ENCODE peak calls at places on chromosomes 16 and 17, in four cellular contexts. One of them, this sample, is unnamed.

GRCh38 chr16:65069766-65070165 is 52.1 kb downstream of the CDH11 start:
- DNase-seq in breast epithelium: no peak
- DNase-seq in prostate gland: no peak
- DNase-seq in heart left ventricle: no peak
- DNase-seq in this sample: no peak

GRCh38 chr16:73878616-73879015 is 418.0 kb upstream of the PSMD7 start:
- DNase-seq in breast epithelium: no peak
- DNase-seq in prostate gland: peak; percentile 10
- DNase-seq in heart left ventricle: no peak
- DNase-seq in this sample: peak; percentile 4

GRCh38 chr16:60717808-60718207 is 1318.4 kb downstream of the CDH8 start:
- DNase-seq in breast epithelium: no peak
- DNase-seq in prostate gland: no peak
- DNase-seq in heart left ventricle: no peak
- DNase-seq in this sample: no peak

GRCh38 chr16:31052131-31052530 is 18.8 kb downstream of the STX4 start:
- DNase-seq in breast epithelium: no peak
- DNase-seq in prostate gland: no peak
- DNase-seq in heart left ventricle: no peak
- DNase-seq in this sample: no peak

GRCh38 chr16:80084614-80085013 is 456.2 kb upstream of the DYNLRB2 start:
- DNase-seq in breast epithelium: no peak
- DNase-seq in prostate gland: peak; percentile 58
- DNase-seq in heart left ventricle: peak; percentile 40
- DNase-seq in this sample: peak; percentile 56

GRCh38 chr16:12546918-12547607 is 256.6 kb downstream of the CPPED1 start:
- DNase-seq in breast epithelium: no peak
- DNase-seq in prostate gland: no peak
- DNase-seq in heart left ventricle: no peak
- DNase-seq in this sample: no peak

GRCh38 chr17:75325827-75326586 is 36.8 kb upstream of the SLC25A19 start:
- DNase-seq in breast epithelium: no peak
- DNase-seq in prostate gland: no peak
- DNase-seq in heart left ventricle: peak; percentile 35
- DNase-seq in this sample: no peak

GRCh38 chr17:56737741-56738161 is 96.0 kb downstream of the C17orf67 start:
- DNase-seq in breast epithelium: peak; percentile 61
- DNase-seq in prostate gland: no peak
- DNase-seq in heart left ventricle: no peak
- DNase-seq in this sample: no peak

GRCh38 chr17:66302761-66303626 is 581 bp downstream of the PRKCA start:
- DNase-seq in breast epithelium: peak; percentile 57
- DNase-seq in prostate gland: peak; percentile 40
- DNase-seq in heart left ventricle: peak; percentile 69
- DNase-seq in this sample: peak; percentile 76

GRCh38 chr17:7997186-7997585 is 5.2 kb upstream of the GUCY2D start:
- DNase-seq in breast epithelium: peak; percentile 50
- DNase-seq in prostate gland: no peak
- DNase-seq in heart left ventricle: peak; percentile 39
- DNase-seq in this sample: no peak

GRCh38 chr17:56681561-56682266 is 88.2 kb downstream of the NOG start:
- DNase-seq in breast epithelium: no peak
- DNase-seq in prostate gland: no peak
- DNase-seq in heart left ventricle: no peak
- DNase-seq in this sample: no peak

GRCh38 chr17:2023692-2024571 is 1.2 kb downstream of the RTN4RL1 start:
- DNase-seq in breast epithelium: peak; percentile 72
- DNase-seq in prostate gland: no peak
- DNase-seq in heart left ventricle: no peak
- DNase-seq in this sample: peak; percentile 34

GRCh38 chr17:36064142-36064541 is at the start of gene CCL18:
- DNase-seq in breast epithelium: no peak
- DNase-seq in prostate gland: no peak
- DNase-seq in heart left ventricle: no peak
- DNase-seq in this sample: no peak

GRCh38 chr16:87965417-87965816 is 14.2 kb downstream of the BANP start:
- DNase-seq in breast epithelium: no peak
- DNase-seq in prostate gland: no peak
- DNase-seq in heart left ventricle: no peak
- DNase-seq in this sample: no peak

GRCh38 chr17:19683117-19683516 is 33.3 kb downstream of the SLC47A2 start:
- DNase-seq in breast epithelium: no peak
- DNase-seq in prostate gland: no peak
- DNase-seq in heart left ventricle: no peak
- DNase-seq in this sample: no peak

GRCh38 chr16:27489906-27490305 is 59.8 kb downstream of the GTF3C1 start:
- DNase-seq in breast epithelium: no peak
- DNase-seq in prostate gland: no peak
- DNase-seq in heart left ventricle: no peak
- DNase-seq in this sample: no peak

GRCh38 chr16:68724797-68725196 is 12.3 kb upstream of the CDH1 start:
- DNase-seq in breast epithelium: no peak
- DNase-seq in prostate gland: no peak
- DNase-seq in heart left ventricle: no peak
- DNase-seq in this sample: no peak

GRCh38 chr17:19897901-19898300 is 30.2 kb upstream of the ULK2 start:
- DNase-seq in breast epithelium: no peak
- DNase-seq in prostate gland: no peak
- DNase-seq in heart left ventricle: no peak
- DNase-seq in this sample: no peak

GRCh38 chr17:45338996-45339535 is 22.2 kb upstream of the MAP3K14 start:
- DNase-seq in breast epithelium: peak; percentile 42
- DNase-seq in prostate gland: no peak
- DNase-seq in heart left ventricle: no peak
- DNase-seq in this sample: no peak

GRCh38 chr16:1528921-1529537 is 4.4 kb upstream of the TMEM204 start:
- DNase-seq in breast epithelium: no peak
- DNase-seq in prostate gland: no peak
- DNase-seq in heart left ventricle: no peak
- DNase-seq in this sample: no peak

GRCh38 chr17:46780003-46780373 is 38.5 kb downstream of the WNT3 start:
- DNase-seq in breast epithelium: no peak
- DNase-seq in prostate gland: no peak
- DNase-seq in heart left ventricle: no peak
- DNase-seq in this sample: no peak

GRCh38 chr16:48526058-48526957 is 83.7 kb downstream of the N4BP1 start:
- DNase-seq in breast epithelium: no peak
- DNase-seq in prostate gland: no peak
- DNase-seq in heart left ventricle: no peak
- DNase-seq in this sample: peak; percentile 69

DNA sequence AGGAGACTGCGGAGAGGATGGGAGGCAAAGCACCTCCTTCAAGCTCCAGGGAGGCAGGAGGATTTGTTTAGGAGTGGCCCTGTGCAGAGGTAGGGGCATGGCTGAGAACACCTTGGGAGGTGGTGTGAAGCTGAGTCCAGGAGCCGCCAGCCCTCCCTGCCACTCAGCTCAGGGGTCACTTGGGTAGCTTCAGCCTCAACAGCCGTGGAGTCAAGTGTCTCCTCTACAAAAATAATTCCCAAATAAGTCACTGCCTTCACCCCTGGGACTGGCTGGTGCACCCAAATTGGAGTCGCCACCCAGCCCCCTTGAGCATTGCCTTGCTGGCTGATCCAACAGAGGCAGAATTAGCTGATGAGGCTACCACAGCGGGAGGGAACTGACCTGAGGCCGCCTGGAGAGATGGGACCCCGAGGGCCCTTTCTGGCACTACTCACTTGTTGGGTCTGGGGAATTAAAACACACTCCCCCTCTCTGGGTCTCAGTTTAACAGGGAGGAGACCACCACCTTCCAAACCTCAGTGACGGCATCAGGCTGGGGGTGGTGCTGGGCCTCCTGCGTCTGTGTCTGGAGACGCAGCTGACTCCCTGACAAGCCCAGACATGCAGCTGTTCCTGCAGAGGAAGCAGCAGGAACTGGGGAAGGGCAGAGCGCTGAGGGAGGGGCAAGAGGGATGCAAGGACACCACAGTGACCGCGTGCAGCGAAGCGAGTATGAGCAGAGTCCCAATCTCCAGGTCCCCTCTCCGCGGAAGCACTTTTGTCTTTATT is 87.9 kb upstream of the TOB1 start:
- DNase-seq in breast epithelium: no peak
- DNase-seq in prostate gland: peak; percentile 85
- DNase-seq in heart left ventricle: peak; percentile 72
- DNase-seq in this sample: peak; percentile 67
- TF ChIP-seq POLR2A in breast epithelium: no peak
- TF ChIP-seq POLR2A in prostate gland: peak; percentile 47
- TF ChIP-seq POLR2A in heart left ventricle: no peak
- TF ChIP-seq POLR2A in this sample: no peak

GRCh38 chr17:63943745-63944144 is 11.6 kb upstream of the CD79B start:
- DNase-seq in breast epithelium: no peak
- DNase-seq in prostate gland: no peak
- DNase-seq in heart left ventricle: no peak
- DNase-seq in this sample: no peak
- TF ChIP-seq CTCF in breast epithelium: no peak
- TF ChIP-seq CTCF in prostate gland: no peak
- TF ChIP-seq CTCF in heart left ventricle: no peak
- TF ChIP-seq CTCF in this sample: no peak

GRCh38 chr16:84898447-84898846 is 78.7 kb downstream of the CRISPLD2 start:
- DNase-seq in breast epithelium: no peak
- DNase-seq in prostate gland: no peak
- DNase-seq in heart left ventricle: no peak
- DNase-seq in this sample: no peak
- H3K27ac ChIP-seq in breast epithelium: no peak overlapping the region
- H3K27ac ChIP-seq in prostate gland: no peak overlapping the region
- H3K27ac ChIP-seq in heart left ventricle: no peak overlapping the region
- H3K27ac ChIP-seq in this sample: no peak overlapping the region

GRCh38 chr17:63311416-63311937 is 134.6 kb downstream of the CYB561 start:
- DNase-seq in breast epithelium: no peak
- DNase-seq in prostate gland: no peak
- DNase-seq in heart left ventricle: no peak
- DNase-seq in this sample: no peak

GRCh38 chr17:63305857-63306256 is 140.2 kb downstream of the CYB561 start:
- DNase-seq in breast epithelium: no peak
- DNase-seq in prostate gland: no peak
- DNase-seq in heart left ventricle: no peak
- DNase-seq in this sample: no peak

GRCh38 chr17:63306855-63307254 is 139.3 kb downstream of the CYB561 start:
- DNase-seq in breast epithelium: no peak
- DNase-seq in prostate gland: no peak
- DNase-seq in heart left ventricle: no peak
- DNase-seq in this sample: no peak

GRCh38 chr17:63309021-63309420 is 137.1 kb downstream of the CYB561 start:
- DNase-seq in breast epithelium: no peak
- DNase-seq in prostate gland: no peak
- DNase-seq in heart left ventricle: no peak
- DNase-seq in this sample: no peak

GRCh38 chr17:63308272-63308671 is 137.8 kb downstream of the CYB561 start:
- DNase-seq in breast epithelium: no peak
- DNase-seq in prostate gland: no peak
- DNase-seq in heart left ventricle: no peak
- DNase-seq in this sample: no peak
- TF ChIP-seq POLR2A in breast epithelium: no peak
- TF ChIP-seq POLR2A in prostate gland: no peak
- TF ChIP-seq POLR2A in heart left ventricle: no peak
- TF ChIP-seq POLR2A in this sample: no peak

GRCh38 chr17:15029469-15029868 is 235.7 kb downstream of the PMP22 start:
- DNase-seq in breast epithelium: no peak
- DNase-seq in prostate gland: no peak
- DNase-seq in heart left ventricle: no peak
- DNase-seq in this sample: no peak

GRCh38 chr17:15027853-15028252 is 237.3 kb downstream of the PMP22 start:
- DNase-seq in breast epithelium: no peak
- DNase-seq in prostate gland: no peak
- DNase-seq in heart left ventricle: no peak
- DNase-seq in this sample: no peak

GRCh38 chr17:15031971-15032370 is 233.2 kb downstream of the PMP22 start:
- DNase-seq in breast epithelium: no peak
- DNase-seq in prostate gland: no peak
- DNase-seq in heart left ventricle: no peak
- DNase-seq in this sample: no peak

GRCh38 chr17:15023589-15023988 is 241.5 kb downstream of the PMP22 start:
- DNase-seq in breast epithelium: no peak
- DNase-seq in prostate gland: no peak
- DNase-seq in heart left ventricle: no peak
- DNase-seq in this sample: no peak

GRCh38 chr17:15026088-15026487 is 239.0 kb downstream of the PMP22 start:
- DNase-seq in breast epithelium: no peak
- DNase-seq in prostate gland: no peak
- DNase-seq in heart left ventricle: no peak
- DNase-seq in this sample: no peak
- TF ChIP-seq CTCF in breast epithelium: no peak
- TF ChIP-seq CTCF in prostate gland: no peak
- TF ChIP-seq CTCF in heart left ventricle: no peak
- TF ChIP-seq CTCF in this sample: no peak

GRCh38 chr17:64186171-64187092 is 56.5 kb upstream of the ERN1 start:
- DNase-seq in breast epithelium: no peak
- DNase-seq in prostate gland: no peak
- DNase-seq in heart left ventricle: no peak
- DNase-seq in this sample: no peak

GRCh38 chr17:64185101-64185500 is 55.2 kb upstream of the ERN1 start:
- DNase-seq in breast epithelium: no peak
- DNase-seq in prostate gland: no peak
- DNase-seq in heart left ventricle: no peak
- DNase-seq in this sample: no peak

GRCh38 chr17:64190468-64190867 is 60.5 kb upstream of the ERN1 start:
- DNase-seq in breast epithelium: no peak
- DNase-seq in prostate gland: no peak
- DNase-seq in heart left ventricle: no peak
- DNase-seq in this sample: no peak

GRCh38 chr17:64187093-64187895 is 57.4 kb upstream of the ERN1 start:
- DNase-seq in breast epithelium: no peak
- DNase-seq in prostate gland: no peak
- DNase-seq in heart left ventricle: no peak
- DNase-seq in this sample: no peak

DNA sequence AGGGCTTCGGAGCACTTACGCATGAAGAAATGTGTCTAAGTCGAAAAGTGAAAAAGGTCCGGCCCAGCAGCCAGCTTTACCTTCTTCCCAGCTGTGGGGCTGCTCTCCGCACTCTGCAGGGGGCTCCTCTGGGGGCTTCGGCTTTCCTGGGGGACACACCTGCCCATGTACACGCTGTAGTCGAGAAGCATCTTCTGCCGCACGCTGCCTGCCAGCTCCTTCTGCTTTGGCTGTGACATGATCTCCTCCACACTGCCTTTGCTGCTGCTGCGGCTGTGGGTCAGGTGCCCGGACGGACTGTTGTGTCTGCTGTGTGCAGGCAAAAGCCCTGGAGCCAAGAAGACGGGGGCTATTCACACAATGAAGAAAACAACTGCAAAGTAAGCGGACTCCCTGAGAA is 58.1 kb upstream of the ERN1 start:
- DNase-seq in breast epithelium: no peak
- DNase-seq in prostate gland: no peak
- DNase-seq in heart left ventricle: no peak
- DNase-seq in this sample: no peak
- H3K27ac ChIP-seq in breast epithelium: no peak overlapping the region
- H3K27ac ChIP-seq in prostate gland: no peak overlapping the region
- H3K27ac ChIP-seq in heart left ventricle: no peak overlapping the region
- H3K27ac ChIP-seq in this sample: no peak overlapping the region

GRCh38 chr17:79843917-79844815 is 4.9 kb upstream of the CBX4 start:
- DNase-seq in breast epithelium: no peak
- DNase-seq in prostate gland: no peak
- DNase-seq in heart left ventricle: peak; percentile 82
- DNase-seq in this sample: peak; percentile 76
- TF ChIP-seq POLR2A in breast epithelium: no peak
- TF ChIP-seq POLR2A in prostate gland: no peak
- TF ChIP-seq POLR2A in heart left ventricle: peak; percentile 25
- TF ChIP-seq POLR2A in this sample: peak; percentile 61

This sample was measured in thyroid gland.